ENCODE peak calls at places on chromosomes 5 and 9, in six cellular contexts. One of them, this sample, is unnamed.
A peak's percentile ranks its signal among the peaks of the same experiment; 100 is the strongest.

GRCh38 chr9:100150209-100150608 is 51.2 kb downstream of the INVS start:
- DNase-seq in CD8-positive, alpha-beta T cell: no peak
- DNase-seq in HCT116: no peak
- DNase-seq in spleen: no peak
- DNase-seq in cardiac fibroblast: peak; percentile 31
- DNase-seq in mammary epithelial cell: no peak
- DNase-seq in this sample: peak; percentile 17

GRCh38 chr9:86714976-86715375 is 232.3 kb downstream of the GAS1 start:
- DNase-seq in CD8-positive, alpha-beta T cell: no peak
- DNase-seq in HCT116: no peak
- DNase-seq in spleen: no peak
- DNase-seq in cardiac fibroblast: peak; percentile 71
- DNase-seq in mammary epithelial cell: no peak
- DNase-seq in this sample: no peak

GRCh38 chr5:90473321-90474234 is 993 bp downstream of the MBLAC2 start:
- DNase-seq in CD8-positive, alpha-beta T cell: peak; percentile 28
- DNase-seq in HCT116: no peak
- DNase-seq in spleen: peak; percentile 92
- DNase-seq in cardiac fibroblast: peak; percentile 16
- DNase-seq in mammary epithelial cell: peak; percentile 33
- DNase-seq in this sample: peak; percentile 6

GRCh38 chr9:2466703-2467102 is 154.9 kb upstream of the VLDLR start:
- DNase-seq in CD8-positive, alpha-beta T cell: no peak
- DNase-seq in HCT116: no peak
- DNase-seq in spleen: no peak
- DNase-seq in cardiac fibroblast: no peak
- DNase-seq in mammary epithelial cell: no peak
- DNase-seq in this sample: peak; percentile 46

GRCh38 chr5:171162602-171163001 is 146.4 kb upstream of the TLX3 start:
- DNase-seq in CD8-positive, alpha-beta T cell: no peak
- DNase-seq in HCT116: peak; percentile 8
- DNase-seq in spleen: no peak
- DNase-seq in cardiac fibroblast: peak; percentile 36
- DNase-seq in mammary epithelial cell: no peak
- DNase-seq in this sample: no peak

GRCh38 chr9:77316058-77316457 is 138.7 kb downstream of the VPS13A start:
- DNase-seq in CD8-positive, alpha-beta T cell: no peak
- DNase-seq in HCT116: no peak
- DNase-seq in spleen: no peak
- DNase-seq in cardiac fibroblast: no peak
- DNase-seq in mammary epithelial cell: no peak
- DNase-seq in this sample: no peak

GRCh38 chr9:127961166-127961490 is 19.7 kb downstream of the EEIG1 start:
- DNase-seq in CD8-positive, alpha-beta T cell: no peak
- DNase-seq in HCT116: no peak
- DNase-seq in spleen: no peak
- DNase-seq in cardiac fibroblast: no peak
- DNase-seq in mammary epithelial cell: no peak
- DNase-seq in this sample: no peak

GRCh38 chr5:158456756-158457155 is 597.8 kb upstream of the CLINT1 start:
- DNase-seq in CD8-positive, alpha-beta T cell: no peak
- DNase-seq in HCT116: no peak
- DNase-seq in spleen: no peak
- DNase-seq in cardiac fibroblast: peak; percentile 67
- DNase-seq in mammary epithelial cell: peak; percentile 85
- DNase-seq in this sample: no peak

GRCh38 chr9:131810351-131811170 is 70.7 kb upstream of the RAPGEF1 start:
- DNase-seq in CD8-positive, alpha-beta T cell: no peak
- DNase-seq in HCT116: no peak
- DNase-seq in spleen: no peak
- DNase-seq in cardiac fibroblast: no peak
- DNase-seq in mammary epithelial cell: no peak
- DNase-seq in this sample: no peak

GRCh38 chr9:101469026-101469425 is 33.5 kb upstream of the ALDOB start:
- DNase-seq in CD8-positive, alpha-beta T cell: no peak
- DNase-seq in HCT116: no peak
- DNase-seq in spleen: no peak
- DNase-seq in cardiac fibroblast: no peak
- DNase-seq in mammary epithelial cell: no peak
- DNase-seq in this sample: no peak

GRCh38 chr5:141695627-141696180 is 13.7 kb upstream of the ARAP3 start:
- DNase-seq in CD8-positive, alpha-beta T cell: no peak
- DNase-seq in HCT116: no peak
- DNase-seq in spleen: no peak
- DNase-seq in cardiac fibroblast: no peak
- DNase-seq in mammary epithelial cell: peak; percentile 41
- DNase-seq in this sample: no peak

GRCh38 chr5:6762697-6763096 is 49.5 kb downstream of the TENT4A start:
- DNase-seq in CD8-positive, alpha-beta T cell: no peak
- DNase-seq in HCT116: no peak
- DNase-seq in spleen: no peak
- DNase-seq in cardiac fibroblast: no peak
- DNase-seq in mammary epithelial cell: no peak
- DNase-seq in this sample: no peak

GRCh38 chr5:178247481-178248456 is 15.2 kb upstream of the PHYKPL start:
- DNase-seq in CD8-positive, alpha-beta T cell: peak; percentile 25
- DNase-seq in HCT116: no peak
- DNase-seq in spleen: no peak
- DNase-seq in cardiac fibroblast: no peak
- DNase-seq in mammary epithelial cell: no peak
- DNase-seq in this sample: no peak

GRCh38 chr5:178248750-178249149 is 16.1 kb upstream of the PHYKPL start:
- DNase-seq in CD8-positive, alpha-beta T cell: no peak
- DNase-seq in HCT116: no peak
- DNase-seq in spleen: no peak
- DNase-seq in cardiac fibroblast: no peak
- DNase-seq in mammary epithelial cell: no peak
- DNase-seq in this sample: no peak

GRCh38 chr5:178252258-178252657 is 19.7 kb upstream of the PHYKPL start:
- DNase-seq in CD8-positive, alpha-beta T cell: no peak
- DNase-seq in HCT116: no peak
- DNase-seq in spleen: no peak
- DNase-seq in cardiac fibroblast: no peak
- DNase-seq in mammary epithelial cell: no peak
- DNase-seq in this sample: no peak

GRCh38 chr5:178249191-178249989 is 16.8 kb upstream of the PHYKPL start:
- DNase-seq in CD8-positive, alpha-beta T cell: peak; percentile 46
- DNase-seq in HCT116: no peak
- DNase-seq in spleen: peak; percentile 87
- DNase-seq in cardiac fibroblast: peak; percentile 70
- DNase-seq in mammary epithelial cell: peak; percentile 76
- DNase-seq in this sample: no peak

DNA sequence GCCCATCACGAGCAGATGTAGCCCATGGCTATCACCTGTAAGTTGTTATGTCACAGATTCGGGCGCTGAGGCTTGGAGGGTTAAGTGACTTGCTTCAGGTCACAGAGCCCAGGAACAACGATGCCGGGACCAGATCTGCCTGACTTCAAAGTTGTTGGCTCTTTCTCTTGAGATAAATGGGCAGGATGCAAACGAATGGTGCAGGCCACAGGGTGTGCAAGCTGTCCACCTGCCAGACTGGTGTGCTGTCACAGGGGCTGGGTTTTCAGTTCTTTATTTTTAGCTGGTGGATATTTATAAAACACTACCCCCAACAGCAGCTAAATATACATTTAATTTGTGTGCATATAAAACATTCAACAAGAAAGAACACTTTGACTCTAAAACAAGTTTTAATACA is 17.7 kb upstream of the PHYKPL start:
- DNase-seq in CD8-positive, alpha-beta T cell: no peak
- DNase-seq in HCT116: no peak
- DNase-seq in spleen: no peak
- DNase-seq in cardiac fibroblast: no peak
- DNase-seq in mammary epithelial cell: no peak
- DNase-seq in this sample: no peak
- H3K4me3 ChIP-seq in CD8-positive, alpha-beta T cell: no peak overlapping the region
- H3K4me3 ChIP-seq in HCT116: no peak overlapping the region
- H3K4me3 ChIP-seq in spleen: no peak overlapping the region
- H3K4me3 ChIP-seq in cardiac fibroblast: no peak overlapping the region
- H3K4me3 ChIP-seq in mammary epithelial cell: no peak overlapping the region
- H3K4me3 ChIP-seq in this sample: no peak overlapping the region

DNA sequence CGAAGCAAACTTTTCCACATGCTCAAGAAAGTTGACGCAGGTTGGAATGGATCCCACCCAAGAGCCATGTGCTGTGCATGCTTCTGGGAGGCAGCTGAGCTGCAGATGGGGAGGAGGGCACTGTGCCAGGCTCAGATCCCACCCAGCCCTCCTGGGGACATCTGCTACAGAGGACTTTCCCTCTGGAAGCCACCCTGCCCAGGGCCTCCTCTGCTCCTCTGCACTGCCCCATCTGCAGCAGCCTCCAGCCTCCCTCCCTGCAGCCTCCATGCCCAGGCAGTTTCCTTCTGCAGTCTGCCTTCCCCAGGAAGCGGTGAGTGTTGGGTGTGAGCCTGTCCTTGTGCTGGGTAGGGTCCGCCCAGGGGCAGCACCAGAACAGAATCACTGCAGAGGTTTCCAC is 75.2 kb downstream of the COL23A1 start:
- DNase-seq in CD8-positive, alpha-beta T cell: no peak
- DNase-seq in HCT116: no peak
- DNase-seq in spleen: no peak
- DNase-seq in cardiac fibroblast: no peak
- DNase-seq in mammary epithelial cell: no peak
- DNase-seq in this sample: no peak
- TF ChIP-seq CTCF in CD8-positive, alpha-beta T cell: no peak
- TF ChIP-seq CTCF in HCT116: no peak
- TF ChIP-seq CTCF in spleen: no peak
- TF ChIP-seq CTCF in cardiac fibroblast: no peak
- TF ChIP-seq CTCF in mammary epithelial cell: no peak
- TF ChIP-seq CTCF in this sample: no peak

GRCh38 chr9:137416006-137416562 is 6.9 kb downstream of the EXD3 start:
- DNase-seq in CD8-positive, alpha-beta T cell: no peak
- DNase-seq in HCT116: no peak
- DNase-seq in spleen: no peak
- DNase-seq in cardiac fibroblast: no peak
- DNase-seq in mammary epithelial cell: no peak
- DNase-seq in this sample: no peak

GRCh38 chr9:137412431-137412830 is 10.5 kb downstream of the EXD3 start:
- DNase-seq in CD8-positive, alpha-beta T cell: no peak
- DNase-seq in HCT116: no peak
- DNase-seq in spleen: no peak
- DNase-seq in cardiac fibroblast: peak; percentile 30
- DNase-seq in mammary epithelial cell: no peak
- DNase-seq in this sample: no peak

GRCh38 chr9:137417161-137418021 is 5.6 kb downstream of the EXD3 start:
- DNase-seq in CD8-positive, alpha-beta T cell: no peak
- DNase-seq in HCT116: no peak
- DNase-seq in spleen: peak; percentile 82
- DNase-seq in cardiac fibroblast: no peak
- DNase-seq in mammary epithelial cell: no peak
- DNase-seq in this sample: no peak

GRCh38 chr9:137415451-137415850 is 7.5 kb downstream of the EXD3 start:
- DNase-seq in CD8-positive, alpha-beta T cell: no peak
- DNase-seq in HCT116: no peak
- DNase-seq in spleen: peak; percentile 49
- DNase-seq in cardiac fibroblast: no peak
- DNase-seq in mammary epithelial cell: no peak
- DNase-seq in this sample: no peak

DNA sequence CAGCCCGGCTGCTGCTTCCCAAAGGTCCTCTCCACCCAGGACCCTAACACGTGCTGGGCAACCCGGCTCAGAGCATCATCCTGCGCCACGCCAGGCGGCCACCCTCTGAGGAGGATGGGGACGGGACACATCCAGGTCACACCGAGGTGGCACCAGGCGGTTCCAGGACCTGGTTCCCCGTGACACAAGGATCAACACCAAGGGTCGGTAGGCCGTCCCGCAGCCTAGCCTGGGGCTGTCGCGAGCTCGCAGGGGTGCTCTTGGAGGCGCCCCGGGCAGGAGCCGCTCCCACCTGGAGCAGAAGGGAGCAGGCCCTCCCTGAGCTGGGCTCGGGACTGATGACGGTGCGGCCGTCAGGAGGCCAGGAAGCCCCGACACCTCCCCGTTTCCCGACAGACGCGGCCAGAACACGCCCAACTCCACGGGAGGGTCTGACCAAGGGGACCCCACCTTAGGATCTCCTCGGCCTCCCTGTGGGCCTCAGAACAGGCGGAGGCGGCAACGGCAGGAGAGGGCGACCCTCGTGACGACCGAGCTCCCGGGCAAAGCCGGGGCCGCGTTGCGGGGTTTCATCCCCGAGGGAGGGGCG is 6.3 kb downstream of the EXD3 start:
- DNase-seq in CD8-positive, alpha-beta T cell: no peak
- DNase-seq in HCT116: no peak
- DNase-seq in spleen: peak; percentile 75
- DNase-seq in cardiac fibroblast: no peak
- DNase-seq in mammary epithelial cell: no peak
- DNase-seq in this sample: no peak
- H3K4me3 ChIP-seq in CD8-positive, alpha-beta T cell: no peak overlapping the region
- H3K4me3 ChIP-seq in HCT116: no peak overlapping the region
- H3K4me3 ChIP-seq in spleen: peak overlapping the region; percentile 32
- H3K4me3 ChIP-seq in cardiac fibroblast: no peak overlapping the region
- H3K4me3 ChIP-seq in mammary epithelial cell: no peak overlapping the region
- H3K4me3 ChIP-seq in this sample: no peak overlapping the region

DNA sequence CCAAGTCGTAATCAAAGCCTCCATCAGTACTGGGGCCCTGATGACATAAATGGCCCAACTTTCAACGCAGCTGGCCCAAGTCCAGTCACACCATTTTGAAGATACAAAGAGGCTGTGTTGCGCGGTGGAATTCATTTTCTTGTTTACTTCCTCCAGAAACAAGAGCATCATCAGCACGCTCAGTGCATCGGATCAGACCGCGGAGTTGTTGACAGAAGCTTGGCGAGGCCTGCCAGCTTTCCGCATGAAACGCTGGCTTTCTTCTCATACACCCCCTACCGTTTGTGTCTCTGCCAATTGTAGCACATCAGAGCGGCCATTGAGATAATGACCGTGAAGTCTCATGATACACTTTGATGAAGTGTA is 101.7 kb upstream of the SPATA31D4 start:
- DNase-seq in CD8-positive, alpha-beta T cell: no peak
- DNase-seq in HCT116: no peak
- DNase-seq in spleen: no peak
- DNase-seq in cardiac fibroblast: peak; percentile 97
- DNase-seq in mammary epithelial cell: no peak
- DNase-seq in this sample: no peak
- TF ChIP-seq CTCF in CD8-positive, alpha-beta T cell: no peak
- TF ChIP-seq CTCF in HCT116: no peak
- TF ChIP-seq CTCF in spleen: no peak
- TF ChIP-seq CTCF in cardiac fibroblast: no peak
- TF ChIP-seq CTCF in mammary epithelial cell: no peak
- TF ChIP-seq CTCF in this sample: no peak